ENCODE peak calls at places on chromosomes 16 and 17, in four cellular contexts. A is choroid plexus epithelial cell, Z is left ventricle myocardium inferior, Q is NCI-H1105. B is an unnamed sample.

GRCh38 chr16:3157229-3158013 is 22.6 kb downstream of the ZNF213 start:
- DNase-seq in A (peak), Z (peak), Q (peak), B (peak)

GRCh38 chr17:74374786-74375185 is 7.5 kb downstream of the GPR142 start:
- DNase-seq in A (no peak), Z (no peak), Q (no peak), B (no peak)

GRCh38 chr17:47317119-47317518 is 6.6 kb upstream of the EFCAB13 start:
- DNase-seq in A (no peak), Z (no peak), Q (no peak), B (peak)

GRCh38 chr16:68061396-68061795 is 23.8 kb upstream of the NFATC3 start:
- DNase-seq in A (no peak), Z (no peak), Q (no peak), B (no peak)

GRCh38 chr17:20189322-20189721 is 180.2 kb downstream of the SPECC1 start:
- DNase-seq in A (no peak), Z (no peak), Q (no peak), B (peak)

GRCh38 chr17:79799538-79800324 is 2.9 kb upstream of the CBX8 start:
- DNase-seq in A (no peak), Z (no peak), Q (no peak), B (no peak)

GRCh38 chr16:2236362-2237075 is at the start of gene DNASE1L2:
- DNase-seq in A (peak), Z (no peak), Q (no peak), B (no peak)

GRCh38 chr17:80477647-80478478 is 1.5 kb upstream of the NPTX1 start:
- DNase-seq in A (peak), Z (no peak), Q (no peak), B (peak)

GRCh38 chr16:19228575-19228974 is 57.0 kb upstream of the CLEC19A start:
- DNase-seq in A (no peak), Z (no peak), Q (no peak), B (no peak)

GRCh38 chr16:69762843-69763556 is 868 bp downstream of the WWP2 start:
- DNase-seq in A (peak), Z (no peak), Q (no peak), B (peak)